ENCODE peak calls at places on chromosomes 13 and 19, in four cellular contexts. H, I, T and O are unnamed samples.

GRCh38 chr13:50714886-50715285 is 128.6 kb downstream of the DLEU7 start:
- DNase-seq in H (no peak), I (no peak), T (no peak), O (no peak)

GRCh38 chr19:38949580-38950367 is 19.0 kb downstream of the MRPS12 start:
- DNase-seq in H (no peak), I (peak), T (peak), O (peak)

GRCh38 chr13:23617551-23618014 is 47.4 kb downstream of the TNFRSF19 start:
- DNase-seq in H (no peak), I (no peak), T (no peak), O (no peak)

GRCh38 chr13:34207334-34207733 is 389.4 kb downstream of the RFC3 start:
- DNase-seq in H (peak), I (no peak), T (no peak), O (no peak)

GRCh38 chr13:76792680-76793334 is 93.4 kb downstream of the KCTD12 start:
- DNase-seq in H (no peak), I (peak), T (peak), O (no peak)

GRCh38 chr13:109389892-109390345 is 396.5 kb downstream of the IRS2 start:
- DNase-seq in H (no peak), I (no peak), T (no peak), O (no peak)

GRCh38 chr13:27211771-27212364 is 39.5 kb upstream of the RPL21 start:
- DNase-seq in H (no peak), I (no peak), T (no peak), O (no peak)

GRCh38 chr19:23996549-23996948 is 81.9 kb downstream of the ZNF726 start:
- DNase-seq in H (peak), I (no peak), T (no peak), O (no peak)

GRCh38 chr19:34733266-34733825 is 697 bp upstream of the ZNF181 start:
- DNase-seq in H (no peak), I (peak), T (no peak), O (no peak)

DNA sequence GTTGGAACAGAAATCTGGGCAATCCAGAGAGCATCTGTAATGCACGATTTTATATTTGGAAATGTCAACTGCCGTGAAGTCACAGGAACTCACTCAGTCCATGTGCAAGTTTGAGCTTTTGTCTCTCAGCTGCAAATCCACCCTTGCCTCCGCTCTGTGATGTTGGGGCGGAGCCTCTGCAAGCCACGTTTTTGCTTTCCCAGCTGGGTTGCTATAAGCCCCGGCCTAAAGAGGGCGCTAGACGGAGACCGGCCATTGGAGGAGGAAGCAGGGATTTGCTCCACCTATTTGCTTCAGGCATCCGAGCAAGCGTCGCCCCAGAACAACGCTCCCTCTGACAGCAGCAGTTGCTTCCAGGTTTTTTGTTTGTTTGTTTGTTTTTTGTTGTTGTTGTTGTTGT is 56.2 kb downstream of the TRPM4 start:
- DNase-seq in H (peak), I (no peak), T (no peak), O (no peak)
- TF ChIP-seq CTCF in H (peak), I (no peak), T (no peak), O (peak)

DNA sequence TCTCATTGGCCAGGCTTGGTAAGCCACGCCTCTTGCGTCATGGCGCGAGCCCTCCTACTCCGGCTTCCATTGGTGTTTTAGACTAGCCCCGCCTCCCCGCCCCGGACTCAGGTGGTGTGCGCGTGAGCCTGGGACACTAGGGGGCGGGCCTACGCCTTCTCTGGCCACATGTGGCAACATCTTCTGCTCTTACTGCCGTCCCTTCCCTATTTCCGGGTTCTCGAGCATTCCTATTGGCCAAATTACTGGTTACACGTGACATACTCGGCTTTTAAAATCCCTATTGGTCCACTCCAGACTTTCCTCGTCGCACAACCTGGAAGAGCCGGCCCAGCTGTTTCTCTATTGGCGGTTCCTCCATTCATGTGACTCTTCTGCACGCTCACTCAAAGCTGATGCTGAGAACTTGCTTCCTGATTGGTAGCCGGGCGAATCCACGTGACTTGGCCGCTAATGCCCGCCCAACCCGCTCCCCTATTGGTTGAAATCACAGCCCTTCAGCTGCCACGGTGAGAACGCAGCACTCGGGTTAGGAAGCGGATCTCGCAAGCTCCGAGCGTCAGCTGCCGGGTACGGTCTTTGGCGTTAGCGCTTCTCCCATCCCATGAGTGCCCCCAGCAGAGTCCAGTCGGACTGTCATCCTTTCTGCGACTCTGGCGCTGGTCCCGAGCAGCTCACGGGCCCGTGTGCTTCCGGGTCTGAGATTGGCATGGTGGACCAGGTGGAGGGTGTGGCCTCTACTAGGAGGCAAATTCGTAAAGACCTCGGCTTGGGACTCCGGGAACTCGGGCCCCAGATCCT is at the start of gene BLOC1S3:
- DNase-seq in H (peak), I (peak), T (peak), O (peak)
- TF ChIP-seq CTCF in H (no peak), I (no peak), T (peak), O (peak)

DNA sequence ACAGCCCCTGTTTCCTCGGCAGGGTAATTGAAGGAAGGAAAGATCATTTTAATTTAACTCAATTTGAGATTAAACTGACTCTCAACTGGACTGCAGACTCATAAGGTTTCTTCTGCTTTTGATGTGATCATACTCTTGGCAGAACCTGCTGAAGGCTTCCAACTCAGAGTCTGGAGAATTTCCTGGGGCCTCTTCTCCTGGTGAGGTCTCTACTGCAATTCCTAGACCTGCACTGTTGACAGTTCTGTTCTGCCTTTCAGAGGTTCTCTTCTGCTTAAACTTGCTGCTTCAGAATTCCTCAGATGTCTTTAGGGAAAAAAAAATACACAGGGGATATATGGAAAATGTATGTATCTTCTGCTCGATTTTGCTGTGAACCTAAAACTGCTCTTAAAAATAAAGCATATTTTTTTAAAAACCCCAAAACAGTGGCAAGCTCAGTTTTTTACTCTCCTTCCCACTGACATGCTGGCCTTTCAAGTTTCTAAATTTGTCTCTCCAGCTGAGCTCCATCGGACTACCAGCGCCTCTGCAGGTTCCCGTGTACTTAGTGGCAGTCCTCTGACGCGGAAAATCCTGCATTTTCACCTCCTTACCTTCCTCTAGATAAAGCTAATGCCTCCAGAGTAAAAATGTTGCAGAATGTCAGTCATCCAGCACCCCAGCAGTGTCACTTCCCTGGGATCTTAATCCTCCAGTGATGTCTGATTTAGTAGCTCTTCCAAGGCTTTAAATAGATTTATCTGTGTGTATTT is 733.5 kb upstream of the SGCG start:
- DNase-seq in H (no peak), I (no peak), T (no peak), O (no peak)
- TF ChIP-seq CTCF in H (no peak), I (no peak), T (no peak), O (no peak)

GRCh38 chr19:43664008-43664407 is 6.0 kb downstream of the PLAUR start:
- DNase-seq in H (no peak), I (no peak), T (no peak), O (no peak)

GRCh38 chr19:43667524-43668405 is 2.2 kb downstream of the PLAUR start:
- DNase-seq in H (no peak), I (peak), T (peak), O (no peak)

GRCh38 chr19:43658001-43658400 is 12.0 kb downstream of the PLAUR start:
- DNase-seq in H (no peak), I (no peak), T (no peak), O (no peak)

GRCh38 chr19:43660301-43660700 is 9.7 kb downstream of the PLAUR start:
- DNase-seq in H (no peak), I (no peak), T (no peak), O (no peak)

DNA sequence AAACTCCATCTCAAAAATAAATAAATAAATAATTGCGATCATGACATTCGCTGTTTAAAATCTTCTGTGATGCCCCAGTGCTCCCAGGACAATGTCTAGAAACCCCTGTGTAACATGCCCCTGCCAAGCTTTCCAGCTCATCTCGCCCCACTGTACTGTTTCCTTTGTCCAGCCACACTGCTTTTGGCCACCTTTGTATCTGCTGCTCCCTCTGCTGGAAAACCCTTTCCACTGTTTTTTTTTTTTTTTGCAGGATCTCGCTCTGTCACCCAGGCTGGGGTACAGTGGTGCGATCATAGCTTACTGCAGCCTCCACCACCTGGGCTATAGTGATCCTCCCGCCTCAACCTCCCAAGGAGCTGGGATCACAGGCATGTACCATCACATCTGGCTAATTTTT is 7.5 kb downstream of the PLAUR start:
- DNase-seq in H (no peak), I (no peak), T (no peak), O (no peak)
- TF ChIP-seq CTCF in H (peak), I (no peak), T (no peak), O (peak)

GRCh38 chr13:106033634-106034033 is 501.8 kb downstream of the EFNB2 start:
- DNase-seq in H (peak), I (no peak), T (no peak), O (no peak)
- TF ChIP-seq CTCF in H (no peak), I (no peak), T (no peak), O (peak)

DNA sequence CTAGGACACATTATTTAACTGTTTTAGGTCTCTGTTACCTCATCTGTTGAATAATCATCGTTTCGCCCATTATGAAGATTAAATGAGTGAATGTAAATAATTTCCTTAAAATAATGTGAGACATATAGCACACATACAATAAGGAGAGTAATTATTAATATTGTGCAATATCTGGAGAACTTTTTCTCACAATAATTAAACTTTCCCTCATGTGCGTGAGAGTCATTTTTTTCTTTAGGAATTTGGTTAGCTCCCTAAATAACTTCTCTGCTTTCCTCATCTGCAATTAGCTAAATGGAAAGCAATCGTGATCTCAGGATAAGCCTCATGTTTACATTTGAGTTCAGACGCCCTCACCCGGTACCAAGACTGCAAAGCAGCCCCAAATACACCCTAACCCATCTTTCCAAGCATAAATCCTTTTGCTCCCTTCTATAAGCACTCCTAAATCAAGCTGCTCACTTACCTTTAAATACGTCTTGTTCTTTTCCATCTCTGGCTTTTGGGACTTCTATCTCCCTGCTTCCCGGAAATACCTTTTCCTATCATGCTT is 78.8 kb downstream of the MZT1 start:
- DNase-seq in H (peak), I (no peak), T (no peak), O (no peak)
- TF ChIP-seq CTCF in H (no peak), I (no peak), T (no peak), O (peak)

DNA sequence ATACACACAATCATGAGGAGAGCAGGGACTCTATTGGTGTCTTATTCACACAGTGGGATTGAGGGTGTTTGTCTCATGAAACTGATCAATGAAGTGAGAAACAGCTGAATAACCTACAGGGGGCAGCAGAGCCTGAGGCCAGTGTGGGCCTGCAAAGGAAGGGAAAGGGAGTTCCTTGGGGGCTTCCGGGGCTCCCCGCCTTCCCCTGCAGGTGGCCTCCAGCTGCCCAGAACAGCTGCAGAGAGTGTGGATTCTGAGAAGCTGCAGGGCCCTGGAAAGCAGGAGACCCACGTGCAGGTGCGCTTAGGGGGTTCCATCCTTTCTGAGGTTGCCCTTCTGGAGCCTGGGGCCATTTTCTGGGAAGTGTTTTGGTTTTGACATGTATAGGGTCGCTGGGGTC is 20.1 kb downstream of the ZNF763 start:
- DNase-seq in H (no peak), I (no peak), T (no peak), O (no peak)
- TF ChIP-seq CTCF in H (no peak), I (no peak), T (no peak), O (peak)

GRCh38 chr19:13241321-13242104 is 91.3 kb downstream of the IER2 start:
- DNase-seq in H (no peak), I (no peak), T (no peak), O (no peak)
- TF ChIP-seq CTCF in H (no peak), I (no peak), T (no peak), O (no peak)

DNA sequence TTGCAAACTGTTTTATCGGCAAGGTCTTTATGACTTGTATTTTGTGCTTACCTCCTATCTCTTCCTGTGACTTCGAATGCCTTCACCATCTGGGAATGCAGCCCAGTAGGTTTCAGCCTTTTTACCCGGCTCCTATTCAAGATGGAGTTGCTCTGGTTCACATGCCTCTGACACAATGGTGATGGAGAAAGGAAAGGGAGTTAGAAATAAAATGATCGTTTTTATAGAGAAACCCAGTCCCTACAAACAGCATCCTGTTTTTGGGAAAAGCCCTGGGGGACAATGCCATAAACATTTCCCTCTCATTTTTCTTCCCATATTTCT is 27.5 kb upstream of the SLC46A3 start:
- DNase-seq in H (no peak), I (no peak), T (no peak), O (no peak)
- TF ChIP-seq CTCF in H (no peak), I (no peak), T (no peak), O (no peak)